ENCODE peak calls at places on chromosome 20, in four cellular contexts. S, E, N and X are unnamed samples.

GRCh38 chr20:5078399-5078958 is 41.3 kb downstream of the PCNA start:
- DNase-seq in S (peak; percentile 60), E (peak; percentile 98), N (peak; percentile 40), X (no peak)

GRCh38 chr20:7152071-7152470 is 384.6 kb downstream of the BMP2 start:
- DNase-seq in S (no peak), E (no peak), N (no peak), X (no peak)

GRCh38 chr20:62120990-62121775 is 1.1 kb upstream of the LSM14B start:
- DNase-seq in S (no peak), E (no peak), N (peak; percentile 61), X (no peak)

GRCh38 chr20:38165089-38165965 is at the start of gene TGM2:
- DNase-seq in S (peak; percentile 87), E (peak; percentile 32), N (no peak), X (no peak)

GRCh38 chr20:19628570-19629134 is 129.4 kb upstream of the RIN2 start:
- DNase-seq in S (peak; percentile 84), E (peak; percentile 26), N (peak; percentile 35), X (peak; percentile 34)

GRCh38 chr20:25090492-25091429 is 8.8 kb upstream of the VSX1 start:
- DNase-seq in S (no peak), E (peak; percentile 27), N (no peak), X (no peak)

GRCh38 chr20:60664106-60664505 is 588.0 kb upstream of the CDH4 start:
- DNase-seq in S (no peak), E (no peak), N (no peak), X (no peak)

GRCh38 chr20:34864216-34864615 is 8.4 kb downstream of the GGT7 start:
- DNase-seq in S (no peak), E (no peak), N (no peak), X (no peak)

GRCh38 chr20:49750611-49751396 is 37.1 kb upstream of the B4GALT5 start:
- DNase-seq in S (no peak), E (peak; percentile 86), N (no peak), X (no peak)

GRCh38 chr20:54611701-54612487 is 136.5 kb downstream of the DOK5 start:
- DNase-seq in S (no peak), E (no peak), N (no peak), X (no peak)

GRCh38 chr20:4563534-4563933 is 158.2 kb upstream of the PRND start:
- DNase-seq in S (peak; percentile 44), E (no peak), N (no peak), X (no peak)

GRCh38 chr20:3970016-3970415 is 45.3 kb downstream of the RNF24 start:
- DNase-seq in S (peak; percentile 61), E (no peak), N (no peak), X (no peak)

GRCh38 chr20:36645998-36646397 is at the start of gene SLA2:
- DNase-seq in S (no peak), E (no peak), N (no peak), X (no peak)

GRCh38 chr20:29497261-29497671 is 1760.2 kb upstream of the DEFB115 start:
- DNase-seq in S (peak; percentile 12), E (no peak), N (no peak), X (no peak)

GRCh38 chr20:9235518-9235917 is 166.6 kb downstream of the PLCB4 start:
- DNase-seq in S (no peak), E (no peak), N (no peak), X (no peak)

GRCh38 chr20:48164566-48165400 is 379.5 kb upstream of the SULF2 start:
- DNase-seq in S (no peak), E (no peak), N (no peak), X (no peak)

GRCh38 chr20:3273371-3273770 is 34.4 kb upstream of the SLC4A11 start:
- DNase-seq in S (no peak), E (no peak), N (no peak), X (no peak)

GRCh38 chr20:12395404-12396159 is 477.9 kb downstream of the BTBD3 start:
- DNase-seq in S (no peak), E (no peak), N (no peak), X (no peak)

GRCh38 chr20:36728986-36729385 is 16.9 kb downstream of the NDRG3 start:
- DNase-seq in S (peak; percentile 29), E (no peak), N (no peak), X (no peak)

GRCh38 chr20:19582782-19583181 is 175.3 kb upstream of the RIN2 start:
- DNase-seq in S (no peak), E (no peak), N (no peak), X (no peak)

GRCh38 chr20:46631212-46631869 is 19.9 kb downstream of the SLC13A3 start:
- DNase-seq in S (peak; percentile 98), E (no peak), N (peak; percentile 23), X (no peak)

GRCh38 chr20:497979-498378 is 35.6 kb upstream of the TBC1D20 start:
- DNase-seq in S (no peak), E (no peak), N (no peak), X (no peak)

GRCh38 chr20:49270177-49270576 is 7.7 kb downstream of the ZNFX1 start:
- DNase-seq in S (no peak), E (no peak), N (no peak), X (no peak)

GRCh38 chr20:5714261-5715041 is 35.8 kb upstream of the SHLD1 start:
- DNase-seq in S (peak; percentile 100), E (no peak), N (peak; percentile 35), X (no peak)

GRCh38 chr20:8330785-8331699 is 199.0 kb downstream of the PLCB1 start:
- DNase-seq in S (peak; percentile 94), E (no peak), N (no peak), X (no peak)

GRCh38 chr20:1567392-1568165 is 10.1 kb upstream of the SIRPD start:
- DNase-seq in S (peak; percentile 0), E (no peak), N (no peak), X (no peak)

GRCh38 chr20:62598761-62599194 is 43.5 kb upstream of the SLCO4A1 start:
- DNase-seq in S (no peak), E (no peak), N (no peak), X (no peak)

GRCh38 chr20:51532577-51533191 is 9.8 kb downstream of the NFATC2 start:
- DNase-seq in S (no peak), E (no peak), N (no peak), X (no peak)

GRCh38 chr20:17169575-17170136 is 57.2 kb upstream of the PCSK2 start:
- DNase-seq in S (peak; percentile 25), E (no peak), N (no peak), X (no peak)

GRCh38 chr20:60365063-60365640 is 406.9 kb downstream of the CDH26 start:
- DNase-seq in S (no peak), E (no peak), N (no peak), X (no peak)

GRCh38 chr20:35490736-35491181 is 35.4 kb downstream of the CEP250 start:
- DNase-seq in S (no peak), E (peak; percentile 51), N (no peak), X (no peak)

GRCh38 chr20:38631155-38632022 is 29.8 kb downstream of the ARHGAP40 start:
- DNase-seq in S (no peak), E (no peak), N (no peak), X (no peak)

GRCh38 chr20:21202284-21202683 is 76.4 kb downstream of the KIZ start:
- DNase-seq in S (peak; percentile 16), E (no peak), N (no peak), X (no peak)

GRCh38 chr20:6120491-6120988 is 2.3 kb downstream of the FERMT1 start:
- DNase-seq in S (no peak), E (no peak), N (no peak), X (no peak)

GRCh38 chr20:34626978-34627377 is 49.9 kb downstream of the PIGU start:
- DNase-seq in S (no peak), E (no peak), N (no peak), X (no peak)

GRCh38 chr20:58650776-58651547 is at the start of gene STX16:
- DNase-seq in S (peak; percentile 91), E (peak; percentile 80), N (peak; percentile 78), X (peak; percentile 52)
- TF ChIP-seq CTCF in S (peak; percentile 70), E (peak; percentile 60), N (peak; percentile 61), X (no peak)

GRCh38 chr20:32452776-32453466 is 94.8 kb downstream of the ASXL1 start:
- DNase-seq in S (no peak), E (no peak), N (no peak), X (no peak)

GRCh38 chr20:32451340-32451681 is 93.2 kb downstream of the ASXL1 start:
- DNase-seq in S (no peak), E (no peak), N (no peak), X (no peak)

GRCh38 chr20:32450484-32451061 is 92.4 kb downstream of the ASXL1 start:
- DNase-seq in S (no peak), E (no peak), N (no peak), X (no peak)

GRCh38 chr20:32453467-32454163 is 95.5 kb downstream of the ASXL1 start:
- DNase-seq in S (no peak), E (no peak), N (no peak), X (no peak)

GRCh38 chr20:32451682-32452461 is 93.7 kb downstream of the ASXL1 start:
- DNase-seq in S (no peak), E (no peak), N (no peak), X (no peak)
- TF ChIP-seq CTCF in S (peak; percentile 48), E (no peak), N (no peak), X (no peak)

GRCh38 chr20:45294659-45295058 is 12.0 kb upstream of the RBPJL start:
- DNase-seq in S (no peak), E (no peak), N (no peak), X (no peak)

GRCh38 chr20:45293041-45294002 is 13.3 kb upstream of the RBPJL start:
- DNase-seq in S (peak; percentile 50), E (no peak), N (peak; percentile 51), X (peak; percentile 83)

GRCh38 chr20:45291526-45291925 is 15.1 kb upstream of the RBPJL start:
- DNase-seq in S (no peak), E (no peak), N (no peak), X (no peak)

GRCh38 chr20:45292343-45292742 is 14.3 kb upstream of the RBPJL start:
- DNase-seq in S (no peak), E (no peak), N (no peak), X (no peak)

GRCh38 chr20:45294003-45294368 is 12.7 kb upstream of the RBPJL start:
- DNase-seq in S (no peak), E (no peak), N (no peak), X (no peak)
- TF ChIP-seq CTCF in S (no peak), E (no peak), N (no peak), X (no peak)

GRCh38 chr20:23198815-23199214 is 112.7 kb upstream of the CD93 start:
- DNase-seq in S (no peak), E (no peak), N (no peak), X (no peak)

GRCh38 chr20:23200413-23200812 is 114.3 kb upstream of the CD93 start:
- DNase-seq in S (no peak), E (no peak), N (no peak), X (no peak)

GRCh38 chr20:23201658-23202057 is 115.5 kb upstream of the CD93 start:
- DNase-seq in S (no peak), E (no peak), N (no peak), X (no peak)

GRCh38 chr20:23199356-23199755 is 113.2 kb upstream of the CD93 start:
- DNase-seq in S (no peak), E (no peak), N (no peak), X (no peak)

GRCh38 chr20:23200914-23201313 is 114.8 kb upstream of the CD93 start:
- DNase-seq in S (peak; percentile 62), E (no peak), N (no peak), X (no peak)
- TF ChIP-seq CTCF in S (peak; percentile 92), E (peak; percentile 36), N (peak; percentile 48), X (no peak)

GRCh38 chr20:44222969-44223368 is 12.4 kb upstream of the OSER1 start:
- DNase-seq in S (peak; percentile 31), E (no peak), N (no peak), X (no peak)
- TF ChIP-seq CTCF in S (peak; percentile 52), E (no peak), N (no peak), X (no peak)

GRCh38 chr20:56945057-56945456 is 316.0 kb downstream of the TFAP2C start:
- DNase-seq in S (no peak), E (no peak), N (no peak), X (no peak)
- TF ChIP-seq CTCF in S (no peak), E (no peak), N (no peak), X (no peak)